ENCODE peak calls at places on chromosomes 12 and 14, in five cellular contexts. X, A, Z, R and D are unnamed samples.

GRCh38 chr14:75979641-75980422 is 2.0 kb downstream of the TGFB3 start:
- DNase-seq in X (no peak), A (no peak), Z (no peak), R (no peak), D (no peak)

GRCh38 chr12:54191550-54192022 is 2.8 kb upstream of the SMUG1 start:
- DNase-seq in X (peak), A (peak), Z (peak), R (no peak), D (peak)

GRCh38 chr14:33737446-33737845 is 213.4 kb downstream of the EGLN3 start:
- DNase-seq in X (no peak), A (no peak), Z (no peak), R (no peak), D (no peak)

GRCh38 chr12:8036366-8036765 is 3.9 kb downstream of the FOXJ2 start:
- DNase-seq in X (no peak), A (no peak), Z (no peak), R (no peak), D (no peak)

GRCh38 chr12:79555006-79555925 is 135.5 kb downstream of the PAWR start:
- DNase-seq in X (no peak), A (no peak), Z (peak), R (no peak), D (no peak)

GRCh38 chr14:76236172-76237130 is 84.7 kb downstream of the GPATCH2L start:
- DNase-seq in X (no peak), A (no peak), Z (no peak), R (peak), D (no peak)

GRCh38 chr14:86321151-86321550 is 791.2 kb downstream of the FLRT2 start:
- DNase-seq in X (no peak), A (no peak), Z (no peak), R (no peak), D (no peak)

GRCh38 chr14:105065280-105066228 is at the start of gene GPR132:
- DNase-seq in X (no peak), A (no peak), Z (no peak), R (peak), D (no peak)

GRCh38 chr14:22976620-22977433 is 5.5 kb downstream of the AJUBA start:
- DNase-seq in X (no peak), A (no peak), Z (peak), R (no peak), D (no peak)

GRCh38 chr14:85415015-85415712 is 114.8 kb upstream of the FLRT2 start:
- DNase-seq in X (peak), A (no peak), Z (peak), R (no peak), D (peak)

GRCh38 chr14:63673882-63674497 is 32.3 kb upstream of the WDR89 start:
- DNase-seq in X (no peak), A (no peak), Z (no peak), R (no peak), D (no peak)

GRCh38 chr12:59980491-59980890 is 384.7 kb downstream of the SLC16A7 start:
- DNase-seq in X (no peak), A (no peak), Z (no peak), R (no peak), D (no peak)

GRCh38 chr12:31620311-31620710 is 29.4 kb upstream of the DENND5B start:
- DNase-seq in X (no peak), A (no peak), Z (peak), R (no peak), D (no peak)

GRCh38 chr12:103956515-103957027 is 9.1 kb upstream of the TDG start:
- DNase-seq in X (no peak), A (no peak), Z (peak), R (no peak), D (no peak)

GRCh38 chr12:24546661-24547060 is 402.2 kb downstream of the BCAT1 start:
- DNase-seq in X (no peak), A (no peak), Z (no peak), R (no peak), D (no peak)

GRCh38 chr12:62744551-62744950 is 190.4 kb downstream of the PPM1H start:
- DNase-seq in X (no peak), A (no peak), Z (no peak), R (no peak), D (no peak)

GRCh38 chr14:32318087-32318486 is 11.0 kb upstream of the AKAP6 start:
- DNase-seq in X (no peak), A (no peak), Z (no peak), R (no peak), D (no peak)

GRCh38 chr14:84797326-84797725 is 732.6 kb upstream of the FLRT2 start:
- DNase-seq in X (no peak), A (no peak), Z (no peak), R (no peak), D (no peak)

GRCh38 chr14:92717571-92718042 is 30.8 kb downstream of the LGMN start:
- DNase-seq in X (no peak), A (no peak), Z (no peak), R (no peak), D (no peak)

GRCh38 chr14:89117017-89117416 is 292.6 kb downstream of the TTC8 start:
- DNase-seq in X (no peak), A (no peak), Z (no peak), R (no peak), D (no peak)
- TF ChIP-seq SUZ12 in X (no peak), A (no peak), Z (no peak), R (no peak), D (no peak)

DNA sequence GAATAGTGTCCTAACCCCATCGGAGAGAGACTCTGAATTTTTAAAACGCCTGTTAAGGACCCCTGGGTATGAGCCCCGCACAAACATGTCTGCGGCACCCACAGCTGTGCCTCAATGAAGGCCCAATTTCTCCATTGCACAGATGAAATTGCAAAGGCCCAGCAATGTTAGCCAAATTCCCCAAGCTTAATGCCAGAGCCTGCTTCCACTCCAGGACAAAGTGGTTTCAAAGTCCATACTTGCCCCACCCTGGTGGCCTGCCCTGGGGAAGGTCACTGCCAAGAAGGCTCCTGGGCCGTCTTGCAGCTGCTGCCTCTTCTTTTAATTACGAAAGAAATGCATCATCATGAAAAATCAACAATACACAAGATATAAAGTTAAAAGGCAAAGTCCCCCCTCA is 1179.7 kb downstream of the VRK1 start:
- DNase-seq in X (no peak), A (no peak), Z (no peak), R (no peak), D (no peak)
- TF ChIP-seq SUZ12 in X (no peak), A (no peak), Z (no peak), R (no peak), D (no peak)

DNA sequence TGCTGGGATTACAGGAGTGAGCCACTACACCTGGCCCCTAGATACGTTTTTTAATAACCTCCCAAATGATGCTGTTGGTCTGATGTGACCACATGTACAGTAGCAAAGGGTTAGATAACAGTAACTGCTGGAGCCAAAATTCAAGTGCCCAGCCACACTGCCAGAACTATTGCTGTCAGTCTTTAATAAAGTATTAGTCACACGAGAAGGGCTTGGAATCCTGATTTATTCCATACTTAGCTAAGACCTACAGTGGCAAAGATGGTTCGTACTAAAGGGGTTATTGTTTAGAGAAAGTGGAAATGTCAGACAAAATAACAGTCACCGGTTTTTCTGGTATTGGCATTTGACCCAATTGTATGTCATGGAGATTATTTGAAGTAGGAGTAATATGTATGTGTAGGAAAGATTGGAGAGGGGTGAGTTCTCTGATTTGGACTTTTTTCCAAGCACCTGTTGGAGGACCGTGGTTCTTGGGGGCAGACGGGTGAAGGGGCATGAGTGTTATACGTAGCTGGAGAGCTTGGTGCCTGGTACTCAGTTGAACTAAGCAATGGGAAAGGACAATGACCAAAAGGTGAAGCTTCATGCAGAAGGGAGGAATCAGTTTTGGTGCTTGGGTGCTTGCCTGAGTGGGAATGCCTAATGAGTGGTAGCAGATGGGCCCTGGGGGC is 9.7 kb downstream of the TUBA1C start:
- DNase-seq in X (no peak), A (no peak), Z (no peak), R (no peak), D (no peak)
- TF ChIP-seq SUZ12 in X (no peak), A (no peak), Z (no peak), R (no peak), D (no peak)

DNA sequence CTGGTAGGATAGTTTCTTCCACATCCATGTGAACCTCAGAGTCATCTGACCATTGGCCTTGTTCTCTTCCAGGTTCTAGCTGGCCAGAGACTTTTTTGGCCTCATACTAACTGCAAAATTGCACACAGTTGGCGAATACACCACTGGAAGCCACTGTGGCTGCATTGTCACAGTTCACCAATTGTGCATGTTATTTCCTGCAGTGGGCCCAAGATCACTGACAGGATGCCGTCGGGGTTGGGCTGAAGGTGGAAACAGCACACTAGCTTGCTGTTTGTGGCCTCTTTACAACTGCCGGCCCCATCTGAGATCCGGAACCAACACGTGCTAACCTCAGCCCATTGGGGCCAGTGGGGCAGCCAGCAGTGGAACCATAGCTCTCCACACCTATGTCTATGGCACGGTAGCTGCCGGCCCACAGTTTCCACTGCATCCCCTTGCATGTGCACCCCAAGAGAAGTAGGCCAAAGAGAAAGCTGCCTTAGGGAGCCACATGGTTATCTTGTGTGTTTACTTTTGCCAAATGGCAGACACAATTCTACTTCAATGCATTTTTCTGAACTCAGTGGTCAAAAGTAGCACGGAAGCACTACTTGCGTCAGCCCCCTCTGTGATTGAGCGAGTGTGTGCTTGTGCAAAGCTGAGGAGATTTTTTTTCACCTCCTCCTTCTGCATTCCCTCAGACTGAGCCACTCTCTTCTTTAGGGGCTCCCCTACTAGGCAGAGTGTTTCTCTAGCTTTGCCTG is 464.0 kb downstream of the RAD51B start:
- DNase-seq in X (no peak), A (no peak), Z (no peak), R (peak), D (no peak)
- TF ChIP-seq SUZ12 in X (no peak), A (no peak), Z (no peak), R (no peak), D (no peak)

GRCh38 chr14:30006695-30007094 is 79.0 kb upstream of the PRKD1 start:
- DNase-seq in X (no peak), A (no peak), Z (no peak), R (no peak), D (no peak)

GRCh38 chr14:30002859-30003258 is 75.2 kb upstream of the PRKD1 start:
- DNase-seq in X (no peak), A (no peak), Z (peak), R (no peak), D (no peak)

DNA sequence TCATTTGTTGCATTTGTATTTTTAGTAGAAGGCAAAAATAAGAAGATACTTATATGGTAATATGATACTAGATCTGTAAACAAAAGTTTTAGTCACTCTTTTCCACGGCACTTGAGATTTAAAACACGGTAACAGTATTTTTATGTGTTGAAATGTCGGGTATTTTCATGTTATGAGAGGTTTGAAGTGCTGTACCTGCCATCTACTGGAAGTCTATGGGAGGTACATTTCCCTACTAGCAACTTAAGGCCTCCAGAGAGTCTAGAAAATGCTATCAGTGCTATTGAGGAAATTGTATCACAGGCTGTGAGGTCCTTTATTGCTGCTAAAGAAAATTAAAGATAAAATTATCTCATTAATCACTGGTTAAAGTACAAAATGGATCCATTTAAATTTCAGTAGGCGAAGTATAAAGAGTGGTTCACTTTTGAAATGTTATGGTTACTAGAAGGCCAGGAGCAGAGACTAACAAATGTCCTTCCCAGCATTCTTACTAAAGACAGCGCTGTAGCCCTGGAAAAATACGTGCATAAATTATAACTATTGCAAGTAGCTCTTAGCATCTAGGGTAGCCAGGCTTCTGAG is 77.6 kb upstream of the PRKD1 start:
- DNase-seq in X (no peak), A (peak), Z (peak), R (no peak), D (peak)
- TF ChIP-seq SUZ12 in X (no peak), A (no peak), Z (no peak), R (no peak), D (no peak)

GRCh38 chr12:11797317-11797913 is 147.9 kb downstream of the ETV6 start:
- DNase-seq in X (no peak), A (no peak), Z (peak), R (no peak), D (no peak)

GRCh38 chr12:11794751-11795150 is 145.3 kb downstream of the ETV6 start:
- DNase-seq in X (no peak), A (no peak), Z (no peak), R (no peak), D (no peak)

GRCh38 chr12:11795192-11795909 is 145.9 kb downstream of the ETV6 start:
- DNase-seq in X (no peak), A (no peak), Z (no peak), R (no peak), D (no peak)

GRCh38 chr12:11794311-11794710 is 144.8 kb downstream of the ETV6 start:
- DNase-seq in X (no peak), A (no peak), Z (no peak), R (no peak), D (no peak)

GRCh38 chr12:11795910-11796459 is 146.5 kb downstream of the ETV6 start:
- DNase-seq in X (no peak), A (peak), Z (peak), R (no peak), D (no peak)
- TF ChIP-seq SUZ12 in X (no peak), A (no peak), Z (no peak), R (no peak), D (no peak)

DNA sequence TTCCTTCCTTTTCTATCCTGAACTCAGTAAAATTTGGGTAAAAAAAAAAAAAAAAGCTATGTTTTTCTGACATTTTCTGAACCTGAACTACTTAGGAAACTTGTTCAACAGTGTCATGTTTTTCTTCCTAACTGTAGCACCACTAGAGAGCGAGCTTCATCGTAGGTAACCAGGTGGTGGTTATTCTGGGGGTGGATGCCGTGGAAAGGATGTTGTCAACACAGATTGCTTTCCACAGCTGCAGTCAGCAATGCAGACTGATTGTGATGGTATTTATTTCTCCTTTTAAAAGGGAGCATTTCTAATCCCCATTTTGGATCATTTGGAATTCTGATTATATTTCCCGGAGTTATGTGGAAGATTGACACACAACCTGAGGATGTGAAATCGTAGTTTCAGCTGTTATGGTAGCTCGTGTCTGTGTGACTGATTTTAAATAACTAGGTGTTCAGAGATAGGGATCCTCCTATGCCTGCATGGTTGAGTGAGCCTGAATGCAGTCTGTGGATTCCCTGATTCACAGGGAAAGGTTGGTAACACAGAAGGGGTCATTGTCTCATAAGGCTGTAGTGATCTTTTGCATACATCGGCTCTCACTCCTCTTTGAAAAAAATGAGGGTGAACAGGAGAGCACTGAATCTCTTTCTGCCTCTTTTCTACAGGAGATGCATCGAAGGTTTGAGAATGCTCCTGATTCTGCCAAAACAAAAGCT is 113.2 kb downstream of the ERC1 start:
- DNase-seq in X (no peak), A (no peak), Z (no peak), R (no peak), D (no peak)
- TF ChIP-seq SUZ12 in X (no peak), A (no peak), Z (no peak), R (no peak), D (no peak)

DNA sequence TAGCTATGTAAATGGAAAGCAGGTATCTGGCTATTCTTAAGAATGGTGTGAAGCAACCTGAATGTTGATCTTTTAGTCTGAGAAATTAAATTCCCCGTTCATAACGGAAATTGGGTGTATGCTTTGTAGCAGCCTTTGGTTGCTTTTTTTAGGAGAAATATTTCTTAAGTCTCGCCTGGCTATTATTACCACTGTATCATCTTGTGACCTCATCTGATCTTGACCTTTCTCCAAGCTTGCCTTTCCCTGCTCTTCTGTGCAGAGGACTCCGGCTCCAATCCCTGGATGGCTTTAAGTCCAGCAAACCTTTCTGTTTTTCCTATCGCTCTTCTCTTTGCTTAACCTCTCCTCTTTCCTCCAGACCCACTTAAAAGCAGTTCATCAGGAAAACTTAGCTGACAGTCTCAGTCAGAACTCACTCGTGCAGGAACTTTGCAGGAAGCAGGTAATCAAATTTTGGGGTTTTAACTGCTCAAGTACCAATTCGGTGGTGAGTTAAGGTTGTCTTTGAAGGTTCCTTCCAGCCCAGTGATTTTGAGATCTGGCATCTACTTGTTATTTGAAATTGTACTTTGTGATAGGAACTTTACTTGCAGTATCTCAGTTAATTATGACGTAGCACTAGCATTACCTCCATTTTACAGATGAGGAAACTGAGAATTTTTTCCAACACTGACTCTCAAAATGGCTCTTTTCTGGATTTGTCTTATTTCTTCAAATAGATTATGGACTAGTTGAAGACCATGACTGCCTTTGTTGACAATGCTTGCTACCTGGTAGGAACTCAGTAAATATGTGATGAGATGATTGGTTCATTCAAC is 14.1 kb downstream of the PPFIBP1 start:
- DNase-seq in X (no peak), A (no peak), Z (no peak), R (no peak), D (no peak)
- TF ChIP-seq SUZ12 in X (no peak), A (no peak), Z (no peak), R (no peak), D (no peak)